ENCODE peak calls at places on chromosome 15, in seven cellular contexts. One of them, this sample, is unnamed.

GRCh38 chr15:32656091-32656860 is 14.8 kb downstream of the SCG5 start:
- DNase-seq in T-helper 9 cell: no peak
- DNase-seq in IMR-90: no peak
- DNase-seq in stimulated activated CD8-positive, alpha-beta memory T cell treated with anti-CD3 and anti-CD28 coated beads, Interleukin-4, amount 100 ng/mL, for 24 hours: no peak
- DNase-seq in A172: peak
- DNase-seq in T-helper 2 cell: no peak
- DNase-seq in myocyte: peak
- DNase-seq in this sample: peak

GRCh38 chr15:36926422-36926815 is 173.9 kb downstream of the MEIS2 start:
- DNase-seq in T-helper 9 cell: no peak
- DNase-seq in IMR-90: no peak
- DNase-seq in stimulated activated CD8-positive, alpha-beta memory T cell treated with anti-CD3 and anti-CD28 coated beads, Interleukin-4, amount 100 ng/mL, for 24 hours: no peak
- DNase-seq in A172: no peak
- DNase-seq in T-helper 2 cell: no peak
- DNase-seq in myocyte: no peak
- DNase-seq in this sample: no peak

GRCh38 chr15:52329980-52330379 is 34.4 kb upstream of the MYO5C start:
- DNase-seq in T-helper 9 cell: no peak
- DNase-seq in IMR-90: no peak
- DNase-seq in stimulated activated CD8-positive, alpha-beta memory T cell treated with anti-CD3 and anti-CD28 coated beads, Interleukin-4, amount 100 ng/mL, for 24 hours: no peak
- DNase-seq in A172: no peak
- DNase-seq in T-helper 2 cell: no peak
- DNase-seq in myocyte: no peak
- DNase-seq in this sample: no peak

GRCh38 chr15:49134683-49135341 is 20.6 kb downstream of the COPS2 start:
- DNase-seq in T-helper 9 cell: no peak
- DNase-seq in IMR-90: peak
- DNase-seq in stimulated activated CD8-positive, alpha-beta memory T cell treated with anti-CD3 and anti-CD28 coated beads, Interleukin-4, amount 100 ng/mL, for 24 hours: no peak
- DNase-seq in A172: peak
- DNase-seq in T-helper 2 cell: no peak
- DNase-seq in myocyte: no peak
- DNase-seq in this sample: peak

GRCh38 chr15:66681395-66681794 is 20.6 kb upstream of the SMAD6 start:
- DNase-seq in T-helper 9 cell: no peak
- DNase-seq in IMR-90: no peak
- DNase-seq in stimulated activated CD8-positive, alpha-beta memory T cell treated with anti-CD3 and anti-CD28 coated beads, Interleukin-4, amount 100 ng/mL, for 24 hours: no peak
- DNase-seq in A172: no peak
- DNase-seq in T-helper 2 cell: no peak
- DNase-seq in myocyte: no peak
- DNase-seq in this sample: no peak

GRCh38 chr15:78369161-78369560 is 29.0 kb downstream of the CRABP1 start:
- DNase-seq in T-helper 9 cell: no peak
- DNase-seq in IMR-90: no peak
- DNase-seq in stimulated activated CD8-positive, alpha-beta memory T cell treated with anti-CD3 and anti-CD28 coated beads, Interleukin-4, amount 100 ng/mL, for 24 hours: no peak
- DNase-seq in A172: no peak
- DNase-seq in T-helper 2 cell: no peak
- DNase-seq in myocyte: no peak
- DNase-seq in this sample: no peak

GRCh38 chr15:33104276-33104675 is 90.2 kb downstream of the FMN1 start:
- DNase-seq in T-helper 9 cell: no peak
- DNase-seq in IMR-90: peak
- DNase-seq in stimulated activated CD8-positive, alpha-beta memory T cell treated with anti-CD3 and anti-CD28 coated beads, Interleukin-4, amount 100 ng/mL, for 24 hours: no peak
- DNase-seq in A172: peak
- DNase-seq in T-helper 2 cell: no peak
- DNase-seq in myocyte: peak
- DNase-seq in this sample: peak

GRCh38 chr15:32717290-32718081 is at the start of gene GREM1:
- DNase-seq in T-helper 9 cell: no peak
- DNase-seq in IMR-90: peak
- DNase-seq in stimulated activated CD8-positive, alpha-beta memory T cell treated with anti-CD3 and anti-CD28 coated beads, Interleukin-4, amount 100 ng/mL, for 24 hours: no peak
- DNase-seq in A172: no peak
- DNase-seq in T-helper 2 cell: no peak
- DNase-seq in myocyte: peak
- DNase-seq in this sample: no peak

GRCh38 chr15:72203507-72203837 is 5.9 kb upstream of the GRAMD2A start:
- DNase-seq in T-helper 9 cell: no peak
- DNase-seq in IMR-90: peak
- DNase-seq in stimulated activated CD8-positive, alpha-beta memory T cell treated with anti-CD3 and anti-CD28 coated beads, Interleukin-4, amount 100 ng/mL, for 24 hours: no peak
- DNase-seq in A172: peak
- DNase-seq in T-helper 2 cell: no peak
- DNase-seq in myocyte: peak
- DNase-seq in this sample: peak

GRCh38 chr15:67037694-67038093 is 27.7 kb upstream of the SMAD3 start:
- DNase-seq in T-helper 9 cell: no peak
- DNase-seq in IMR-90: no peak
- DNase-seq in stimulated activated CD8-positive, alpha-beta memory T cell treated with anti-CD3 and anti-CD28 coated beads, Interleukin-4, amount 100 ng/mL, for 24 hours: no peak
- DNase-seq in A172: no peak
- DNase-seq in T-helper 2 cell: no peak
- DNase-seq in myocyte: peak
- DNase-seq in this sample: no peak

GRCh38 chr15:67100808-67101581 is 35.6 kb downstream of the SMAD3 start:
- DNase-seq in T-helper 9 cell: no peak
- DNase-seq in IMR-90: no peak
- DNase-seq in stimulated activated CD8-positive, alpha-beta memory T cell treated with anti-CD3 and anti-CD28 coated beads, Interleukin-4, amount 100 ng/mL, for 24 hours: peak
- DNase-seq in A172: no peak
- DNase-seq in T-helper 2 cell: no peak
- DNase-seq in myocyte: no peak
- DNase-seq in this sample: no peak

GRCh38 chr15:71813723-71814470 is 3.5 kb downstream of the NR2E3 start:
- DNase-seq in T-helper 9 cell: no peak
- DNase-seq in IMR-90: no peak
- DNase-seq in stimulated activated CD8-positive, alpha-beta memory T cell treated with anti-CD3 and anti-CD28 coated beads, Interleukin-4, amount 100 ng/mL, for 24 hours: no peak
- DNase-seq in A172: no peak
- DNase-seq in T-helper 2 cell: no peak
- DNase-seq in myocyte: no peak
- DNase-seq in this sample: no peak

GRCh38 chr15:74364936-74365618 is 2.4 kb downstream of the CYP11A1 start:
- DNase-seq in T-helper 9 cell: no peak
- DNase-seq in IMR-90: peak
- DNase-seq in stimulated activated CD8-positive, alpha-beta memory T cell treated with anti-CD3 and anti-CD28 coated beads, Interleukin-4, amount 100 ng/mL, for 24 hours: no peak
- DNase-seq in A172: no peak
- DNase-seq in T-helper 2 cell: no peak
- DNase-seq in myocyte: no peak
- DNase-seq in this sample: no peak

GRCh38 chr15:43775411-43775965 is 1.3 kb downstream of the ELL3 start:
- DNase-seq in T-helper 9 cell: no peak
- DNase-seq in IMR-90: peak
- DNase-seq in stimulated activated CD8-positive, alpha-beta memory T cell treated with anti-CD3 and anti-CD28 coated beads, Interleukin-4, amount 100 ng/mL, for 24 hours: no peak
- DNase-seq in A172: peak
- DNase-seq in T-helper 2 cell: no peak
- DNase-seq in myocyte: peak
- DNase-seq in this sample: peak

GRCh38 chr15:33608714-33609113 is 297.9 kb downstream of the RYR3 start:
- DNase-seq in T-helper 9 cell: no peak
- DNase-seq in IMR-90: no peak
- DNase-seq in stimulated activated CD8-positive, alpha-beta memory T cell treated with anti-CD3 and anti-CD28 coated beads, Interleukin-4, amount 100 ng/mL, for 24 hours: no peak
- DNase-seq in A172: no peak
- DNase-seq in T-helper 2 cell: no peak
- DNase-seq in myocyte: peak
- DNase-seq in this sample: no peak

GRCh38 chr15:82108489-82109078 is 62.8 kb upstream of the MEX3B start:
- DNase-seq in T-helper 9 cell: peak
- DNase-seq in IMR-90: peak
- DNase-seq in stimulated activated CD8-positive, alpha-beta memory T cell treated with anti-CD3 and anti-CD28 coated beads, Interleukin-4, amount 100 ng/mL, for 24 hours: peak
- DNase-seq in A172: peak
- DNase-seq in T-helper 2 cell: peak
- DNase-seq in myocyte: peak
- DNase-seq in this sample: peak

GRCh38 chr15:67017318-67017717 is 48.1 kb upstream of the SMAD3 start:
- DNase-seq in T-helper 9 cell: no peak
- DNase-seq in IMR-90: no peak
- DNase-seq in stimulated activated CD8-positive, alpha-beta memory T cell treated with anti-CD3 and anti-CD28 coated beads, Interleukin-4, amount 100 ng/mL, for 24 hours: no peak
- DNase-seq in A172: peak
- DNase-seq in T-helper 2 cell: no peak
- DNase-seq in myocyte: no peak
- DNase-seq in this sample: no peak

GRCh38 chr15:56869573-56869972 is 48.9 kb upstream of the TCF12 start:
- DNase-seq in T-helper 9 cell: no peak
- DNase-seq in IMR-90: no peak
- DNase-seq in stimulated activated CD8-positive, alpha-beta memory T cell treated with anti-CD3 and anti-CD28 coated beads, Interleukin-4, amount 100 ng/mL, for 24 hours: no peak
- DNase-seq in A172: peak
- DNase-seq in T-helper 2 cell: no peak
- DNase-seq in myocyte: peak
- DNase-seq in this sample: peak

GRCh38 chr15:43488790-43489585 is 4.0 kb downstream of the TP53BP1 start:
- DNase-seq in T-helper 9 cell: no peak
- DNase-seq in IMR-90: peak
- DNase-seq in stimulated activated CD8-positive, alpha-beta memory T cell treated with anti-CD3 and anti-CD28 coated beads, Interleukin-4, amount 100 ng/mL, for 24 hours: no peak
- DNase-seq in A172: no peak
- DNase-seq in T-helper 2 cell: no peak
- DNase-seq in myocyte: no peak
- DNase-seq in this sample: peak

GRCh38 chr15:20340331-20340811 is 201.2 kb downstream of the GOLGA6L6 start:
- DNase-seq in T-helper 9 cell: no peak
- DNase-seq in IMR-90: peak
- DNase-seq in stimulated activated CD8-positive, alpha-beta memory T cell treated with anti-CD3 and anti-CD28 coated beads, Interleukin-4, amount 100 ng/mL, for 24 hours: no peak
- DNase-seq in A172: peak
- DNase-seq in T-helper 2 cell: peak
- DNase-seq in myocyte: no peak
- DNase-seq in this sample: peak

GRCh38 chr15:34154725-34155204 is 52.9 kb downstream of the PGBD4 start:
- DNase-seq in T-helper 9 cell: no peak
- DNase-seq in IMR-90: peak
- DNase-seq in stimulated activated CD8-positive, alpha-beta memory T cell treated with anti-CD3 and anti-CD28 coated beads, Interleukin-4, amount 100 ng/mL, for 24 hours: no peak
- DNase-seq in A172: peak
- DNase-seq in T-helper 2 cell: no peak
- DNase-seq in myocyte: no peak
- DNase-seq in this sample: no peak

GRCh38 chr15:61051570-61052031 is 177.5 kb downstream of the RORA start:
- DNase-seq in T-helper 9 cell: no peak
- DNase-seq in IMR-90: peak
- DNase-seq in stimulated activated CD8-positive, alpha-beta memory T cell treated with anti-CD3 and anti-CD28 coated beads, Interleukin-4, amount 100 ng/mL, for 24 hours: no peak
- DNase-seq in A172: peak
- DNase-seq in T-helper 2 cell: no peak
- DNase-seq in myocyte: peak
- DNase-seq in this sample: peak

GRCh38 chr15:91711384-91712082 is 142.0 kb upstream of the SLCO3A1 start:
- DNase-seq in T-helper 9 cell: no peak
- DNase-seq in IMR-90: no peak
- DNase-seq in stimulated activated CD8-positive, alpha-beta memory T cell treated with anti-CD3 and anti-CD28 coated beads, Interleukin-4, amount 100 ng/mL, for 24 hours: no peak
- DNase-seq in A172: no peak
- DNase-seq in T-helper 2 cell: no peak
- DNase-seq in myocyte: no peak
- DNase-seq in this sample: no peak

GRCh38 chr15:96336643-96337353 is 6.3 kb downstream of the NR2F2 start:
- DNase-seq in T-helper 9 cell: no peak
- DNase-seq in IMR-90: no peak
- DNase-seq in stimulated activated CD8-positive, alpha-beta memory T cell treated with anti-CD3 and anti-CD28 coated beads, Interleukin-4, amount 100 ng/mL, for 24 hours: no peak
- DNase-seq in A172: peak
- DNase-seq in T-helper 2 cell: no peak
- DNase-seq in myocyte: peak
- DNase-seq in this sample: peak

GRCh38 chr15:31346367-31347066 is 19.9 kb downstream of the KLF13 start:
- DNase-seq in T-helper 9 cell: no peak
- DNase-seq in IMR-90: no peak
- DNase-seq in stimulated activated CD8-positive, alpha-beta memory T cell treated with anti-CD3 and anti-CD28 coated beads, Interleukin-4, amount 100 ng/mL, for 24 hours: no peak
- DNase-seq in A172: no peak
- DNase-seq in T-helper 2 cell: no peak
- DNase-seq in myocyte: no peak
- DNase-seq in this sample: no peak

GRCh38 chr15:95556225-95556624 is 774.3 kb upstream of the NR2F2 start:
- DNase-seq in T-helper 9 cell: no peak
- DNase-seq in IMR-90: peak
- DNase-seq in stimulated activated CD8-positive, alpha-beta memory T cell treated with anti-CD3 and anti-CD28 coated beads, Interleukin-4, amount 100 ng/mL, for 24 hours: no peak
- DNase-seq in A172: no peak
- DNase-seq in T-helper 2 cell: no peak
- DNase-seq in myocyte: no peak
- DNase-seq in this sample: peak

GRCh38 chr15:29045717-29046116 is 159.9 kb downstream of the APBA2 start:
- DNase-seq in T-helper 9 cell: no peak
- DNase-seq in IMR-90: peak
- DNase-seq in stimulated activated CD8-positive, alpha-beta memory T cell treated with anti-CD3 and anti-CD28 coated beads, Interleukin-4, amount 100 ng/mL, for 24 hours: no peak
- DNase-seq in A172: peak
- DNase-seq in T-helper 2 cell: no peak
- DNase-seq in myocyte: peak
- DNase-seq in this sample: no peak

GRCh38 chr15:69854521-69855171 is 243.1 kb downstream of the TLE3 start:
- DNase-seq in T-helper 9 cell: no peak
- DNase-seq in IMR-90: peak
- DNase-seq in stimulated activated CD8-positive, alpha-beta memory T cell treated with anti-CD3 and anti-CD28 coated beads, Interleukin-4, amount 100 ng/mL, for 24 hours: no peak
- DNase-seq in A172: peak
- DNase-seq in T-helper 2 cell: no peak
- DNase-seq in myocyte: no peak
- DNase-seq in this sample: peak

GRCh38 chr15:33671456-33671855 is 296.8 kb upstream of the CHRM5 start:
- DNase-seq in T-helper 9 cell: no peak
- DNase-seq in IMR-90: no peak
- DNase-seq in stimulated activated CD8-positive, alpha-beta memory T cell treated with anti-CD3 and anti-CD28 coated beads, Interleukin-4, amount 100 ng/mL, for 24 hours: no peak
- DNase-seq in A172: no peak
- DNase-seq in T-helper 2 cell: no peak
- DNase-seq in myocyte: no peak
- DNase-seq in this sample: no peak

GRCh38 chr15:51688863-51689262 is 7.6 kb downstream of the SCG3 start:
- DNase-seq in T-helper 9 cell: no peak
- DNase-seq in IMR-90: peak
- DNase-seq in stimulated activated CD8-positive, alpha-beta memory T cell treated with anti-CD3 and anti-CD28 coated beads, Interleukin-4, amount 100 ng/mL, for 24 hours: no peak
- DNase-seq in A172: no peak
- DNase-seq in T-helper 2 cell: no peak
- DNase-seq in myocyte: no peak
- DNase-seq in this sample: peak

GRCh38 chr15:73560501-73561117 is 72.6 kb downstream of the NPTN start:
- DNase-seq in T-helper 9 cell: no peak
- DNase-seq in IMR-90: peak
- DNase-seq in stimulated activated CD8-positive, alpha-beta memory T cell treated with anti-CD3 and anti-CD28 coated beads, Interleukin-4, amount 100 ng/mL, for 24 hours: no peak
- DNase-seq in A172: peak
- DNase-seq in T-helper 2 cell: no peak
- DNase-seq in myocyte: peak
- DNase-seq in this sample: peak

GRCh38 chr15:93072011-93072410 is 17.0 kb downstream of the RGMA start:
- DNase-seq in T-helper 9 cell: no peak
- DNase-seq in IMR-90: peak
- DNase-seq in stimulated activated CD8-positive, alpha-beta memory T cell treated with anti-CD3 and anti-CD28 coated beads, Interleukin-4, amount 100 ng/mL, for 24 hours: no peak
- DNase-seq in A172: no peak
- DNase-seq in T-helper 2 cell: no peak
- DNase-seq in myocyte: no peak
- DNase-seq in this sample: peak

GRCh38 chr15:78139564-78139963 is 8.3 kb upstream of the CIB2 start:
- DNase-seq in T-helper 9 cell: no peak
- DNase-seq in IMR-90: no peak
- DNase-seq in stimulated activated CD8-positive, alpha-beta memory T cell treated with anti-CD3 and anti-CD28 coated beads, Interleukin-4, amount 100 ng/mL, for 24 hours: no peak
- DNase-seq in A172: no peak
- DNase-seq in T-helper 2 cell: no peak
- DNase-seq in myocyte: no peak
- DNase-seq in this sample: no peak

GRCh38 chr15:49664706-49665105 is 43.9 kb downstream of the DTWD1 start:
- DNase-seq in T-helper 9 cell: no peak
- DNase-seq in IMR-90: no peak
- DNase-seq in stimulated activated CD8-positive, alpha-beta memory T cell treated with anti-CD3 and anti-CD28 coated beads, Interleukin-4, amount 100 ng/mL, for 24 hours: no peak
- DNase-seq in A172: no peak
- DNase-seq in T-helper 2 cell: no peak
- DNase-seq in myocyte: peak
- DNase-seq in this sample: no peak

GRCh38 chr15:63112871-63113270 is 8.8 kb upstream of the LACTB start:
- DNase-seq in T-helper 9 cell: no peak
- DNase-seq in IMR-90: peak
- DNase-seq in stimulated activated CD8-positive, alpha-beta memory T cell treated with anti-CD3 and anti-CD28 coated beads, Interleukin-4, amount 100 ng/mL, for 24 hours: no peak
- DNase-seq in A172: no peak
- DNase-seq in T-helper 2 cell: no peak
- DNase-seq in myocyte: peak
- DNase-seq in this sample: no peak

GRCh38 chr15:42065008-42065407 is 29.4 kb downstream of the PLA2G4D start:
- DNase-seq in T-helper 9 cell: no peak
- DNase-seq in IMR-90: no peak
- DNase-seq in stimulated activated CD8-positive, alpha-beta memory T cell treated with anti-CD3 and anti-CD28 coated beads, Interleukin-4, amount 100 ng/mL, for 24 hours: no peak
- DNase-seq in A172: no peak
- DNase-seq in T-helper 2 cell: no peak
- DNase-seq in myocyte: peak
- DNase-seq in this sample: no peak

This sample was measured in fibroblast of pulmonary artery.